ENCODE peak calls at places on chromosomes 7 and 10, in five cellular contexts. One of them, this sample, is unnamed.

GRCh38 chr10:129963831-129964501 is at the start of gene EBF3:
- DNase-seq in IMR-90: peak
- DNase-seq in K562: peak
- DNase-seq in SK-N-SH: peak
- DNase-seq in GM12878: no peak
- DNase-seq in this sample: peak

GRCh38 chr10:84076540-84077195 is 62.6 kb upstream of the GHITM start:
- DNase-seq in IMR-90: peak
- DNase-seq in GM12878: no peak
- DNase-seq in SK-N-SH: no peak
- DNase-seq in K562: peak
- DNase-seq in this sample: no peak

GRCh38 chr10:103854687-103855423 is 521 bp downstream of the SH3PXD2A start:
- DNase-seq in SK-N-SH: peak
- DNase-seq in GM12878: no peak
- DNase-seq in K562: no peak
- DNase-seq in IMR-90: peak
- DNase-seq in this sample: no peak

GRCh38 chr10:59513558-59513957 is 151.2 kb upstream of the FAM13C start:
- DNase-seq in K562: no peak
- DNase-seq in IMR-90: peak
- DNase-seq in SK-N-SH: peak
- DNase-seq in GM12878: no peak
- DNase-seq in this sample: no peak

GRCh38 chr7:80440908-80441307 is 71.0 kb downstream of the GNAT3 start:
- DNase-seq in SK-N-SH: no peak
- DNase-seq in GM12878: no peak
- DNase-seq in K562: no peak
- DNase-seq in IMR-90: peak
- DNase-seq in this sample: no peak

GRCh38 chr10:93261961-93262610 is 188.4 kb downstream of the CYP26A1 start:
- DNase-seq in K562: no peak
- DNase-seq in SK-N-SH: no peak
- DNase-seq in GM12878: no peak
- DNase-seq in IMR-90: peak
- DNase-seq in this sample: no peak

GRCh38 chr10:77202857-77203256 is 434.8 kb downstream of the KCNMA1 start:
- DNase-seq in GM12878: no peak
- DNase-seq in K562: no peak
- DNase-seq in IMR-90: no peak
- DNase-seq in SK-N-SH: no peak
- DNase-seq in this sample: no peak

GRCh38 chr10:48470893-48471805 is 133.7 kb downstream of the ARHGAP22 start:
- DNase-seq in K562: peak
- DNase-seq in SK-N-SH: no peak
- DNase-seq in GM12878: no peak
- DNase-seq in IMR-90: peak
- DNase-seq in this sample: no peak

GRCh38 chr7:73519867-73520672 is 2.0 kb downstream of the BAZ1B start:
- DNase-seq in IMR-90: peak
- DNase-seq in GM12878: no peak
- DNase-seq in K562: peak
- DNase-seq in SK-N-SH: no peak
- DNase-seq in this sample: peak

GRCh38 chr7:158548726-158549125 is 38.9 kb downstream of the PTPRN2 start:
- DNase-seq in IMR-90: no peak
- DNase-seq in SK-N-SH: no peak
- DNase-seq in GM12878: no peak
- DNase-seq in K562: no peak
- DNase-seq in this sample: no peak

GRCh38 chr10:79068203-79068561 is 584 bp upstream of the ZMIZ1 start:
- DNase-seq in K562: peak
- DNase-seq in IMR-90: no peak
- DNase-seq in GM12878: no peak
- DNase-seq in SK-N-SH: no peak
- DNase-seq in this sample: no peak

GRCh38 chr7:104652434-104652833 is 324.0 kb downstream of the LHFPL3 start:
- DNase-seq in IMR-90: no peak
- DNase-seq in SK-N-SH: no peak
- DNase-seq in GM12878: no peak
- DNase-seq in K562: no peak
- DNase-seq in this sample: no peak

GRCh38 chr10:44971935-44972792 is 6.4 kb downstream of the DEPP1 start:
- DNase-seq in SK-N-SH: no peak
- DNase-seq in IMR-90: no peak
- DNase-seq in GM12878: no peak
- DNase-seq in K562: no peak
- DNase-seq in this sample: no peak

GRCh38 chr7:89028319-89028718 is 232.8 kb upstream of the TEX47 start:
- DNase-seq in IMR-90: no peak
- DNase-seq in K562: no peak
- DNase-seq in GM12878: no peak
- DNase-seq in SK-N-SH: no peak
- DNase-seq in this sample: no peak

GRCh38 chr7:158754746-158755444 is 50.3 kb upstream of the NCAPG2 start:
- DNase-seq in SK-N-SH: no peak
- DNase-seq in K562: no peak
- DNase-seq in IMR-90: peak
- DNase-seq in GM12878: no peak
- DNase-seq in this sample: no peak

GRCh38 chr7:101162551-101163280 is 2.7 kb downstream of the VGF start:
- DNase-seq in GM12878: no peak
- DNase-seq in K562: peak
- DNase-seq in IMR-90: peak
- DNase-seq in SK-N-SH: peak
- DNase-seq in this sample: no peak

GRCh38 chr7:8455426-8455825 is 22.0 kb downstream of the NXPH1 start:
- DNase-seq in IMR-90: no peak
- DNase-seq in K562: no peak
- DNase-seq in GM12878: no peak
- DNase-seq in SK-N-SH: no peak
- DNase-seq in this sample: no peak

GRCh38 chr10:6721964-6722615 is 142.0 kb upstream of the PRKCQ start:
- DNase-seq in K562: no peak
- DNase-seq in SK-N-SH: no peak
- DNase-seq in IMR-90: peak
- DNase-seq in GM12878: no peak
- DNase-seq in this sample: peak

GRCh38 chr10:27660268-27660667 is 85.4 kb downstream of the MKX start:
- DNase-seq in IMR-90: no peak
- DNase-seq in K562: no peak
- DNase-seq in SK-N-SH: no peak
- DNase-seq in GM12878: no peak
- DNase-seq in this sample: no peak

DNA sequence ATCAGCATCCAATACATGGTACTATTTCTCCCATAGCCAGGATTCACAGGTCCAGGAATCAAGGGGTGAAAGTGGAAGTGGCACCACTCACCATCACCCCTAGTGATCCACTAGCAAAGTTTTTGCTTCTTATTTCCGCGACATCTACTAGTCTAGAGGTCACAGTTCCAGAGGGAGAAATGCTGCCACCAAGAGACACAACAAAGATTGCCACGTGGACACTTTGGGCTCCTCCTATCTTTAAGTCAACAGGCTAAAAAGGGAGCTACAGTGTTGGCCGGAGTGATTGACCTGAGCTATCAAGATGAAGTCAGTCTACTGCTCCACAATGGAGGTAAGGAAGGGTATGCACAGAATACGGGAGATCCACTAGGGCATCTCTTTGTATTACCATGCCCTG is 178.2 kb downstream of the AKR1D1 start:
- DNase-seq in GM12878: no peak
- DNase-seq in SK-N-SH: no peak
- DNase-seq in K562: no peak
- DNase-seq in IMR-90: no peak
- DNase-seq in this sample: no peak
- TF ChIP-seq RCOR1 in GM12878: no peak
- TF ChIP-seq RCOR1 in SK-N-SH: no peak
- TF ChIP-seq RCOR1 in K562: no peak
- TF ChIP-seq RCOR1 in IMR-90: no peak
- TF ChIP-seq RCOR1 in this sample: no peak

GRCh38 chr7:6423942-6424701 is 23.6 kb downstream of the DAGLB start:
- DNase-seq in SK-N-SH: peak
- DNase-seq in K562: peak
- DNase-seq in GM12878: no peak
- DNase-seq in IMR-90: no peak
- DNase-seq in this sample: peak
- TF ChIP-seq CTCF in SK-N-SH: no peak
- TF ChIP-seq CTCF in K562: peak
- TF ChIP-seq CTCF in GM12878: no peak
- TF ChIP-seq CTCF in IMR-90: no peak
- TF ChIP-seq CTCF in this sample: peak

DNA sequence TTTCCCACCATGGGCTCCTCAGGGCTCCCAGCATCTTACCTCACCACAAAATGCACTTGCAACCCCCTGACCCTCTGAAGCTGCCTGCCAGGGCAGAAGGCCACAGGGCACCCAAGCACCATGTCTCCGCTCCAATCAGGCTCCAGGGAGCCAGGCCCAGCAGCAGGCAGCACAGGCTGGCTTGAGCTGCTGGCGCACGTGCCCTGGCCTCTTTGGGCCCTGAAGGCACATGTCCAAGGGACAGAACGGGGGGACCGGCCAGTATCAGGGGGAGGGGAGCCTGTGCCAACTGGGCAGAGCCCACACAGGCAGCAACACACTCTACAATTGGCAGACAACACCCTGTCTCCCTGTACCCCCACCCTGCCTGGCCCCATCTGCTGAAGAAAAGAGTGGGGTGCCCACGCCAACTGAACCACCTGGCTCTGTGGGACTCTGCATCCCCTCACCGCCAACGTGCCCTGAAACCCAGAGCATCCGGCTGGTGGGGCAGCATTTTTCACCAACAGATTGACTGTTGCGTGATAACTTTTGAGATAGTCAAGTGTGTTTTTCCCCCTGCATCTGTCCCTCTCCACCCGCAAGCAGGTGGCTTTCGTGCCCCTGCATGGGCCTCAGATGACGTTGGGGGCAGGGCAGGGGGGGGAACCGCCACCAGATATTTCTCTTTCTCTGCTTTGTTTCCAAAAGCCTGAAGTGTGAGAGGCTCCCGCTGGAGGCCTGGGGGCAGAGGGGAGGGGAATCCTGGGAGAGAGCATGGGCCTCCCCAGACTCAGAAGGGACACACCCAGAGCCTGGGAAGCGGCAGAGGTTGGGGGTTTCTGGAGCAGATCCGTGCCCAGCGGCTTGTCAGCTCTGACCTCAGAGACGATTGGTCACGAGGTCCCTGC is 21.9 kb downstream of the SLIT1 start:
- DNase-seq in SK-N-SH: no peak
- DNase-seq in IMR-90: no peak
- DNase-seq in K562: no peak
- DNase-seq in GM12878: no peak
- DNase-seq in this sample: no peak
- TF ChIP-seq RCOR1 in SK-N-SH: no peak
- TF ChIP-seq RCOR1 in IMR-90: no peak
- TF ChIP-seq RCOR1 in K562: no peak
- TF ChIP-seq RCOR1 in GM12878: no peak
- TF ChIP-seq RCOR1 in this sample: no peak

DNA sequence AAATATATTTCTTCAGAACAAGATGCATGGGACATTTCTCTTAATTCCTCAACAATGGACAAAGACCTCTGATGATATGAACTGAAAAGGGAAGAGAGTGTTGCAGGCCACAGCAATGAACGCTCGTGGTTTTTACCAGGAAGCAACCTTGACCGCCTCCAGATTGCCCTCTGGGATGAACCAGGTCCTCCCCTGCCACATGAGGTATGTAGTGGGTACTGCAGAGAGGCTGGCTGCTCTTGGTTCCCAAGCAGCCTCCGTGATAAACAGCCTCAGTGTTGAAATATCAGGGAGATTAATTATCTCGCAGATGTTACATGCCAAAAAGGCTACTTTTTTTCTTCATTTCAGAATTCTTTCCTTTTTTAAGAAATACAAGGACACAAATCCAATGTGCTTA is 338.8 kb downstream of the ELMO1 start:
- DNase-seq in K562: no peak
- DNase-seq in IMR-90: no peak
- DNase-seq in GM12878: no peak
- DNase-seq in SK-N-SH: peak
- DNase-seq in this sample: no peak
- TF ChIP-seq CTCF in K562: no peak
- TF ChIP-seq CTCF in IMR-90: no peak
- TF ChIP-seq CTCF in GM12878: no peak
- TF ChIP-seq CTCF in SK-N-SH: no peak
- TF ChIP-seq CTCF in this sample: no peak